ENCODE peak calls at places on chromosomes 1 and 21, in five cellular contexts. Y, G, X, N and B are unnamed samples.

GRCh38 chr1:17227358-17227915 is 21.5 kb upstream of the PADI3 start:
- DNase-seq in Y (no peak), G (no peak), X (no peak), N (no peak), B (no peak)

GRCh38 chr1:247491328-247491727 is 33.4 kb upstream of the OR2B11 start:
- DNase-seq in Y (no peak), G (no peak), X (no peak), N (no peak), B (no peak)

GRCh38 chr1:154806333-154806732 is 63.7 kb downstream of the KCNN3 start:
- DNase-seq in Y (no peak), G (no peak), X (no peak), N (no peak), B (no peak)

GRCh38 chr1:53738205-53739108 is 507 bp downstream of the GLIS1 start:
- DNase-seq in Y (no peak), G (no peak), X (peak), N (no peak), B (peak)

GRCh38 chr1:21530368-21531016 is 21.3 kb downstream of the ALPL start:
- DNase-seq in Y (no peak), G (no peak), X (no peak), N (no peak), B (no peak)

GRCh38 chr1:57986432-57986831 is 560.1 kb downstream of the OMA1 start:
- DNase-seq in Y (no peak), G (no peak), X (no peak), N (no peak), B (no peak)

GRCh38 chr1:205949753-205950152 is 6.5 kb upstream of the SLC26A9 start:
- DNase-seq in Y (no peak), G (no peak), X (no peak), N (no peak), B (no peak)

GRCh38 chr1:230171337-230172015 is 104.4 kb downstream of the GALNT2 start:
- DNase-seq in Y (no peak), G (no peak), X (no peak), N (peak), B (no peak)

GRCh38 chr1:233268389-233269022 is 27.0 kb downstream of the PCNX2 start:
- DNase-seq in Y (no peak), G (no peak), X (no peak), N (no peak), B (no peak)

GRCh38 chr1:53591924-53592323 is 132.7 kb downstream of the DMRTB1 start:
- DNase-seq in Y (no peak), G (no peak), X (no peak), N (no peak), B (no peak)

GRCh38 chr21:31103163-31103562 is 64.9 kb upstream of the KRTAP19-8 start:
- DNase-seq in Y (no peak), G (no peak), X (no peak), N (no peak), B (no peak)

GRCh38 chr21:31107871-31108270 is 69.6 kb upstream of the KRTAP19-8 start:
- DNase-seq in Y (no peak), G (no peak), X (no peak), N (no peak), B (no peak)

GRCh38 chr21:31099122-31099521 is 60.8 kb upstream of the KRTAP19-8 start:
- DNase-seq in Y (no peak), G (no peak), X (no peak), N (no peak), B (no peak)

GRCh38 chr21:31107151-31107785 is 69.0 kb upstream of the KRTAP19-8 start:
- DNase-seq in Y (no peak), G (no peak), X (no peak), N (no peak), B (no peak)

GRCh38 chr21:31103571-31104265 is 65.4 kb upstream of the KRTAP19-8 start:
- DNase-seq in Y (no peak), G (no peak), X (no peak), N (no peak), B (no peak)
- TF ChIP-seq CTCF in Y (no peak), G (no peak), X (no peak), N (no peak), B (no peak)

DNA sequence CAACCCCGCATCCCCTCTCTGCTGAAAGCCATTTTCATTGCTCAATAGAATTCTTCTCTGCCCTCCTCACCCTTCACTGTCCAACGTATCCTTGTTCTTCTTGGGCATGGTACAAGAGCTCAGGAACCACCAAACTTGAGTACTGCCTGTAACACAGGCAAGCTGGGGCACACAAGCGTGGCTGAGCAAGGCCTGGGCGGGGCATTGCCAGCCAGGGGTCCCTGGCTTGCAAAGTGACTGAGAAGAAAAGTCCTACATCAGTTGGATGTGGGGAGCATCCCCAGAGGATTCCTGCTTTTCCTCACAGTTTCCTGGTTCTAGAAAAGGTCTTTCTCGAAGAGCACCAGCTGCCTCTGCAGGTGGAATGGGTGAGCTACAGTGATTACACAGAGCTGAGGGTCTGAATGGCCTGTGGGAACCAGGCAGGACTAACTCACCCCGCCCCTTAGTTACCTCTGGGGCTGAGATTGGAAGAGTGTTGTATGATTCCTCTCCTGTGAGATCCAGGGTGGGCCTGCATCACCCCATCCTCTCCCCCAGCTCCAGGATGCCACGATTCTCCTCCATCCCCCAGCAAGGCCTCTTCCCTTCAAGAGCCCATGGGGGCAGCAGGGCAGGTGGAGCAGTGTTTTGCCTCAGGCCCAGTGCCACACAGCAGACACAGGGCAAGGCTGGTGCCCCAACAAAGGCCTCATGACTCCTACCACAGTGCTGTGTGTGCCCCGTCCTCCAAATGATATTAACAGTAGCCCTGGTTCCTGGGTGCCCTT is 121.9 kb downstream of the MATN1 start:
- DNase-seq in Y (no peak), G (no peak), X (no peak), N (no peak), B (no peak)
- TF ChIP-seq CTCF in Y (no peak), G (no peak), X (no peak), N (no peak), B (no peak)

DNA sequence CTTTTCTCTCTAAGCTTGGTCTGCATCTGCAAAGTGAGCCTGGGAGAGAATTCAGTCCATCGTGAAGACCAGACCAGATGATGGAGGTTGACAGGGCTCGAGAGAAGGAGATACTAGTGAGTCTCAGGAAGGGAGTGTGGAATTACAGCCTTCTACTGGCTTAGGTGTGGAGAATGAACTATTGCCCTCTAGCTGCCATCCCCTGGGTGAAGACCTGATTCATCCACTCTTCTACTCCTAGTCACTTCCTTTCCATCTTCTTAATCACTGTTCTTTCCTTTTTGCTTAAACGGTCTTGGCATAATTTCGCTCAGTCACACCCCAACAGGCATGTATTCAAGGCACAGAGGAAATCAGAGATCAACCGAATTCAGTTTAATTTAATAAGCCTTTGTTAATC is 34.0 kb upstream of the HSD17B7 start:
- DNase-seq in Y (peak), G (no peak), X (no peak), N (no peak), B (no peak)
- TF ChIP-seq CTCF in Y (peak), G (peak), X (no peak), N (no peak), B (no peak)

GRCh38 chr1:60390593-60391282 is 317.2 kb upstream of the C1orf87 start:
- DNase-seq in Y (no peak), G (no peak), X (no peak), N (no peak), B (no peak)

GRCh38 chr1:60388092-60388987 is 314.8 kb upstream of the C1orf87 start:
- DNase-seq in Y (peak), G (no peak), X (no peak), N (no peak), B (no peak)

GRCh38 chr1:60387175-60387574 is 313.6 kb upstream of the C1orf87 start:
- DNase-seq in Y (no peak), G (no peak), X (no peak), N (no peak), B (no peak)

GRCh38 chr1:60386259-60386658 is 312.7 kb upstream of the C1orf87 start:
- DNase-seq in Y (peak), G (no peak), X (no peak), N (no peak), B (no peak)
- TF ChIP-seq CTCF in Y (no peak), G (no peak), X (no peak), N (no peak), B (no peak)

GRCh38 chr1:183590225-183591191 is at the start of gene NCF2:
- DNase-seq in Y (peak), G (no peak), X (no peak), N (no peak), B (no peak)
- TF ChIP-seq CTCF in Y (no peak), G (no peak), X (no peak), N (no peak), B (no peak)

GRCh38 chr21:38384246-38384576 is 114.1 kb downstream of the ERG start:
- DNase-seq in Y (no peak), G (no peak), X (no peak), N (no peak), B (no peak)

GRCh38 chr21:38388219-38388618 is 110.1 kb downstream of the ERG start:
- DNase-seq in Y (no peak), G (no peak), X (no peak), N (no peak), B (no peak)

GRCh38 chr21:38384675-38385074 is 113.6 kb downstream of the ERG start:
- DNase-seq in Y (no peak), G (no peak), X (no peak), N (no peak), B (no peak)

GRCh38 chr21:38388684-38389676 is 109.3 kb downstream of the ERG start:
- DNase-seq in Y (no peak), G (no peak), X (no peak), N (no peak), B (no peak)

DNA sequence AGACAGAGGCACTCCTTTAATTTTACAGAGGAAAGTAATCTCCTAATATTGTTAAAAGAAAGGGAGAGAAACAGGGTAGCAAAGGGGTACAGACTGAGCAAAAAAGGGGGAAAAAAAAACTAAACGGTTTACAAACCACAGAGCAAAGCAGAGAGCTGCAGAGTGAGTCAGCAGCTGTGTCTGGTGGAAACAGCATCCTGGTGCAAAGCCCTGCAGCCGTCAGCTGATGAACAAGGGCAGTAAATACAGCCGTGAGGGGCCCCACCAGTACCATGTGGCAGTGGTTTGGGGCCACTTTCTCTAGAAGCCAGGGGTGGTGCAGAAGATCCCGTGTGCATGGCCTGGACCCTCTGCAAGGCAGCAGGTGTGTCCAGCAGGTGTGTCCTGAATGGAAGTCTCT is 111.3 kb downstream of the ERG start:
- DNase-seq in Y (peak), G (no peak), X (no peak), N (no peak), B (no peak)
- TF ChIP-seq CTCF in Y (no peak), G (no peak), X (no peak), N (no peak), B (no peak)

GRCh38 chr1:200409203-200409760 is 554 bp downstream of the ZNF281 start:
- DNase-seq in Y (no peak), G (peak), X (peak), N (no peak), B (peak)
- TF ChIP-seq CTCF in Y (no peak), G (no peak), X (no peak), N (peak), B (no peak)

DNA sequence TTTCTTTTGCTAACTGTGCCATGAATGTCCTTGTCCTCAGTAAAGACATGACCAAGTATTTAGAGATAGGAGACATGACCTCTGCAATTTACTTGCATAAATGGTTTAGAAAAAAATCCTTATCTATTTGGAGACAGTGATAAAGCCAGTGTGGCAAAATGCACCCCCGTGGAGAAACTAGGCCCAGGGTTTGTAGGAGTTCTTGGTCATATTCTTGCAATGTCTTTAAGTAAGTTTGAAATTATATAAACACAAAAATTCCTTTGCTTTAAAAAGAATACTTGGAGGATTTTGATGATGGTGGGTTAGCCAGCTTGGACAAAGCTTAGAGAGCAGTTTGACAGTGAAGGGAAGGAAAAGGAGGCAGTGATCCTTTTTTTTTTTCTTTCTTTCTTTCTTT is 101.9 kb upstream of the SLC45A1 start:
- DNase-seq in Y (no peak), G (no peak), X (no peak), N (no peak), B (no peak)
- TF ChIP-seq CTCF in Y (no peak), G (no peak), X (no peak), N (no peak), B (no peak)

DNA sequence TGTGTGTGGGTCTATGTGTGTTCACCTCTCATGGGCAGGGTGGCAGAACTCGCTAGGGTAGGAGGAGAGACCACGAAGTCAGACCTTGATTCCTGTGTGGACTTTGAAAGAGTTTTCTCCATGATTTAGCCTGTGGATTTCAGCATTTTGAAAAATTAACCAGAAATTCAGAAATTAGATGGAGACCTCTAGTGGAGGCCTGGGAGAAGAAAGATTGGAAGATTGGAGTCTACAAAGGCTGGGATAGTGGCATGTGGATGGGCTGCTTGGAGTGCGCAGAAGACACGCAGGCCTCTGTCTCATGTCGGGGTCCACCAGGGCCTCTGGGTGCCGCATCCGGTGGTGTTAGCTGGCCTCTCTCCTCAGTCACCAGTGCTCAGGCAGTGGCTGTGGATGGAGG is 18.9 kb upstream of the IGSF5 start:
- DNase-seq in Y (no peak), G (no peak), X (no peak), N (no peak), B (no peak)
- TF ChIP-seq CTCF in Y (no peak), G (no peak), X (no peak), N (peak), B (no peak)

GRCh38 chr21:33587792-33588484 is 546 bp downstream of the DONSON start:
- DNase-seq in Y (peak), G (no peak), X (peak), N (no peak), B (peak)

GRCh38 chr21:33586927-33587326 is 1.6 kb downstream of the DONSON start:
- DNase-seq in Y (no peak), G (no peak), X (no peak), N (no peak), B (no peak)

GRCh38 chr21:33584455-33584854 is 4.0 kb downstream of the DONSON start:
- DNase-seq in Y (no peak), G (no peak), X (no peak), N (no peak), B (no peak)

GRCh38 chr21:33588485-33589335 is at the start of gene DONSON:
- DNase-seq in Y (peak), G (peak), X (peak), N (peak), B (peak)
- TF ChIP-seq CTCF in Y (no peak), G (peak), X (no peak), N (no peak), B (no peak)